ENCODE peak calls at places on chromosome 10, in five cellular contexts. M, O, L, N and S are unnamed samples.

GRCh38 chr10:132099701-132100481 is 34.1 kb downstream of the JAKMIP3 start:
- DNase-seq in M (no peak), O (no peak), L (no peak), N (no peak), S (no peak)

GRCh38 chr10:132326925-132327324 is 5.1 kb upstream of the LRRC27 start:
- DNase-seq in M (no peak), O (peak; percentile 5), L (no peak), N (no peak), S (no peak)

GRCh38 chr10:89944138-89944537 is 242.7 kb downstream of the KIF20B start:
- DNase-seq in M (no peak), O (no peak), L (no peak), N (no peak), S (no peak)

GRCh38 chr10:120776442-120776841 is 74.7 kb upstream of the WDR11 start:
- DNase-seq in M (no peak), O (no peak), L (no peak), N (no peak), S (no peak)

GRCh38 chr10:79409038-79410035 is 36.1 kb downstream of the ZCCHC24 start:
- DNase-seq in M (no peak), O (peak; percentile 71), L (no peak), N (no peak), S (peak; percentile 50)

GRCh38 chr10:91076991-91077548 is 143.4 kb upstream of the PCGF5 start:
- DNase-seq in M (no peak), O (no peak), L (no peak), N (no peak), S (no peak)

GRCh38 chr10:77029684-77030407 is 607.8 kb downstream of the KCNMA1 start:
- DNase-seq in M (no peak), O (no peak), L (no peak), N (no peak), S (no peak)

GRCh38 chr10:119670717-119671116 is 19.5 kb downstream of the BAG3 start:
- DNase-seq in M (no peak), O (no peak), L (no peak), N (no peak), S (no peak)

GRCh38 chr10:59237775-59238174 is 61.3 kb downstream of the PHYHIPL start:
- DNase-seq in M (no peak), O (no peak), L (no peak), N (no peak), S (no peak)

GRCh38 chr10:88131561-88132139 is 268.2 kb downstream of the PTEN start:
- DNase-seq in M (no peak), O (no peak), L (no peak), N (peak; percentile 73), S (peak; percentile 96)

GRCh38 chr10:79189853-79190435 is 121.2 kb downstream of the ZMIZ1 start:
- DNase-seq in M (no peak), O (peak; percentile 51), L (no peak), N (no peak), S (no peak)

GRCh38 chr10:114044251-114045070 is 795 bp downstream of the ADRB1 start:
- DNase-seq in M (peak; percentile 35), O (peak; percentile 81), L (no peak), N (peak; percentile 66), S (no peak)

GRCh38 chr10:73486601-73487000 is 9.2 kb downstream of the PPP3CB start:
- DNase-seq in M (no peak), O (no peak), L (no peak), N (no peak), S (no peak)

GRCh38 chr10:36675458-36675880 is 449.9 kb upstream of the ANKRD30A start:
- DNase-seq in M (no peak), O (no peak), L (no peak), N (no peak), S (no peak)

GRCh38 chr10:124665091-124665490 is 79.1 kb downstream of the FAM53B start:
- DNase-seq in M (no peak), O (peak; percentile 40), L (no peak), N (peak; percentile 14), S (no peak)

GRCh38 chr10:84256510-84257342 is 11.9 kb downstream of the RGR start:
- DNase-seq in M (peak; percentile 30), O (peak; percentile 83), L (no peak), N (peak; percentile 76), S (no peak)

GRCh38 chr10:100100651-100101525 is 19.2 kb upstream of the CPN1 start:
- DNase-seq in M (no peak), O (no peak), L (peak; percentile 50), N (no peak), S (no peak)